ENCODE peak calls at places on chromosomes 1 and 21, in eight cellular contexts. H, A, G, N, Y, O, R and S are unnamed samples.
A peak's percentile ranks its signal among the peaks of the same experiment; 100 is the strongest.

GRCh38 chr1:48471103-48471502 is 901 bp downstream of the SPATA6 start:
- DNase-seq in H (no peak), A (no peak), G (no peak), N (no peak), Y (no peak), O (no peak), R (no peak), S (no peak)

GRCh38 chr1:201466492-201466891 is 2.5 kb downstream of the PHLDA3 start:
- DNase-seq in H (peak; percentile 56), A (no peak), G (no peak), N (no peak), Y (no peak), O (no peak), R (no peak), S (no peak)

GRCh38 chr1:155981266-155982088 is 3.1 kb upstream of the ARHGEF2 start:
- DNase-seq in H (peak; percentile 56), A (peak; percentile 28), G (no peak), N (no peak), Y (peak; percentile 47), O (no peak), R (no peak), S (no peak)

GRCh38 chr21:29365636-29366305 is 67.0 kb downstream of the BACH1 start:
- DNase-seq in H (no peak), A (no peak), G (no peak), N (no peak), Y (no peak), O (no peak), R (no peak), S (no peak)

GRCh38 chr1:71093938-71094337 is 13.1 kb upstream of the ZRANB2 start:
- DNase-seq in H (no peak), A (no peak), G (no peak), N (no peak), Y (peak; percentile 57), O (peak; percentile 5), R (no peak), S (no peak)

GRCh38 chr1:235553063-235553675 is 48.9 kb upstream of the B3GALNT2 start:
- DNase-seq in H (no peak), A (no peak), G (no peak), N (no peak), Y (no peak), O (no peak), R (no peak), S (no peak)

GRCh38 chr1:70779571-70779970 is 268.0 kb downstream of the PTGER3 start:
- DNase-seq in H (no peak), A (no peak), G (no peak), N (no peak), Y (peak; percentile 43), O (no peak), R (no peak), S (no peak)

GRCh38 chr1:182355718-182356098 is 35.9 kb downstream of the GLUL start:
- DNase-seq in H (no peak), A (no peak), G (no peak), N (no peak), Y (no peak), O (no peak), R (no peak), S (no peak)

GRCh38 chr1:85585845-85586244 is 5.3 kb downstream of the CCN1 start:
- DNase-seq in H (no peak), A (peak; percentile 68), G (no peak), N (no peak), Y (no peak), O (no peak), R (no peak), S (no peak)

GRCh38 chr1:160211010-160211790 is 6.0 kb downstream of the PEA15 start:
- DNase-seq in H (no peak), A (no peak), G (no peak), N (no peak), Y (no peak), O (peak; percentile 8), R (peak; percentile 81), S (no peak)

GRCh38 chr21:44911066-44911383 is 9.7 kb downstream of the ITGB2 start:
- DNase-seq in H (no peak), A (no peak), G (no peak), N (no peak), Y (no peak), O (no peak), R (no peak), S (no peak)